ENCODE peak calls at places on chromosomes 7 and 10, in four cellular contexts. O is activated CD4-positive, CD25-positive, alpha-beta regulatory T cell; L is SK-N-SH; J is effector memory CD4-positive, alpha-beta T cell. M is an unnamed sample.

GRCh38 chr7:94022550-94022949 is 18.4 kb upstream of the BET1 start:
- DNase-seq in J (no peak), O (no peak), L (no peak), M (no peak)

GRCh38 chr7:34275629-34276028 is 370.3 kb downstream of the BMPER start:
- DNase-seq in L (no peak), J (no peak), O (no peak), M (no peak)

GRCh38 chr7:116588225-116588624 is 63.4 kb downstream of the CAV1 start:
- DNase-seq in J (no peak), L (no peak), O (no peak), M (no peak)

GRCh38 chr10:24915304-24915703 is 37.1 kb downstream of the PRTFDC1 start:
- DNase-seq in O (no peak), J (no peak), L (no peak), M (no peak)

GRCh38 chr10:44348496-44348895 is 36.4 kb downstream of the CXCL12 start:
- DNase-seq in J (no peak), O (no peak), L (no peak), M (no peak)

GRCh38 chr7:108227360-108227749 is 97.2 kb upstream of the LAMB4 start:
- DNase-seq in J (no peak), L (no peak), O (no peak), M (no peak)

GRCh38 chr7:100154651-100155491 is 3.7 kb downstream of the TRAPPC14 start:
- DNase-seq in O (no peak), L (no peak), J (no peak), M (no peak)

GRCh38 chr7:146768941-146769340 is 652.3 kb downstream of the CNTNAP2 start:
- DNase-seq in J (no peak), O (no peak), L (no peak), M (no peak)

GRCh38 chr10:11685787-11686218 is 56.4 kb upstream of the ECHDC3 start:
- DNase-seq in O (peak; percentile 5), J (peak; percentile 14), L (no peak), M (no peak)

GRCh38 chr7:2892571-2892970 is 48.5 kb upstream of the GNA12 start:
- DNase-seq in O (no peak), J (no peak), L (no peak), M (no peak)

GRCh38 chr10:75096749-75097148 is 14.7 kb upstream of the SAMD8 start:
- DNase-seq in L (no peak), O (no peak), J (no peak), M (no peak)

GRCh38 chr7:99037327-99037940 is 106.5 kb downstream of the SMURF1 start:
- DNase-seq in O (no peak), L (no peak), J (no peak), M (no peak)

GRCh38 chr7:106460792-106461254 is 176.0 kb upstream of the NAMPT start:
- DNase-seq in O (no peak), J (no peak), L (no peak), M (no peak)

GRCh38 chr7:75658802-75659201 is 79.9 kb downstream of the HIP1 start:
- DNase-seq in O (no peak), J (no peak), L (no peak), M (no peak)

GRCh38 chr7:155066417-155066950 is 3.6 kb upstream of the HTR5A start:
- DNase-seq in L (no peak), O (no peak), J (no peak), M (no peak)

GRCh38 chr10:68231916-68232315 is at the start of gene ATOH7:
- DNase-seq in O (no peak), J (no peak), L (no peak), M (no peak)

GRCh38 chr7:90701771-90702170 is 105.7 kb downstream of the CDK14 start:
- DNase-seq in J (no peak), L (no peak), O (no peak), M (no peak)

GRCh38 chr10:62638062-62638477 is 166.4 kb upstream of the ADO start:
- DNase-seq in O (no peak), L (no peak), J (no peak), M (no peak)

GRCh38 chr10:25169740-25170139 is 5.1 kb upstream of the GPR158 start:
- DNase-seq in J (no peak), O (no peak), L (no peak), M (no peak)

GRCh38 chr7:125059861-125060456 is 130.3 kb upstream of the POT1 start:
- DNase-seq in J (no peak), L (peak; percentile 12), O (no peak), M (peak; percentile 16)

GRCh38 chr7:102875700-102876192 is 37.1 kb upstream of the LRRC17 start:
- DNase-seq in J (no peak), L (no peak), O (no peak), M (peak; percentile 97)

GRCh38 chr7:101589976-101590662 is 39.0 kb downstream of the MYL10 start:
- DNase-seq in O (no peak), J (no peak), L (peak; percentile 85), M (no peak)

M was measured in NCI-H460.